ENCODE peak calls at places on chromosomes 13 and 19, in nine cellular contexts. S is H9, A is tibial nerve, G is upper lobe of right lung, H is AG04449, Y is right lobe of liver, Q is lower leg skin, E is thoracic aorta, U is heart left ventricle. K is an unnamed sample.

GRCh38 chr19:2081873-2082810 is 14.0 kb downstream of the MOB3A start:
- DNase-seq in S (no peak), A (no peak), G (no peak), H (no peak), Y (no peak), Q (no peak), E (no peak), U (peak), K (no peak)

GRCh38 chr13:22285867-22286632 is 615.2 kb downstream of the FGF9 start:
- DNase-seq in S (no peak), A (no peak), G (no peak), H (no peak), Y (no peak), Q (no peak), E (no peak), U (no peak), K (no peak)

GRCh38 chr19:4456566-4456842 is 1.1 kb downstream of the UBXN6 start:
- DNase-seq in S (peak), A (no peak), G (no peak), H (no peak), Y (no peak), Q (no peak), E (no peak), U (peak), K (no peak)

GRCh38 chr19:56217039-56217949 is 15.2 kb downstream of the ZSCAN5C start:
- DNase-seq in S (peak), A (no peak), G (no peak), H (no peak), Y (no peak), Q (peak), E (no peak), U (peak), K (no peak)

GRCh38 chr13:80530902-80531301 is 190.0 kb upstream of the SPRY2 start:
- DNase-seq in S (no peak), A (no peak), G (no peak), H (no peak), Y (no peak), Q (no peak), E (no peak), U (no peak), K (no peak)

GRCh38 chr19:1843116-1843515 is 5.2 kb downstream of the REXO1 start:
- DNase-seq in S (no peak), A (no peak), G (no peak), H (no peak), Y (no peak), Q (no peak), E (no peak), U (no peak), K (no peak)

GRCh38 chr19:8877854-8878705 is 45.9 kb downstream of the MBD3L1 start:
- DNase-seq in S (no peak), A (no peak), G (no peak), H (no peak), Y (no peak), Q (no peak), E (no peak), U (no peak), K (no peak)

GRCh38 chr19:28705008-28705407 is 507.9 kb downstream of the UQCRFS1 start:
- DNase-seq in S (no peak), A (no peak), G (no peak), H (peak), Y (no peak), Q (no peak), E (no peak), U (no peak), K (no peak)

GRCh38 chr19:46635920-46636761 is at the start of gene GNG8:
- DNase-seq in S (no peak), A (no peak), G (no peak), H (no peak), Y (no peak), Q (no peak), E (no peak), U (no peak), K (no peak)

GRCh38 chr13:110696776-110697175 is 9.1 kb downstream of the CARS2 start:
- DNase-seq in S (no peak), A (no peak), G (no peak), H (no peak), Y (no peak), Q (no peak), E (no peak), U (no peak), K (no peak)

GRCh38 chr13:60787083-60787482 is 390.1 kb downstream of the TDRD3 start:
- DNase-seq in S (no peak), A (no peak), G (no peak), H (no peak), Y (no peak), Q (no peak), E (no peak), U (no peak), K (no peak)

GRCh38 chr13:46992383-46992952 is 95.6 kb upstream of the HTR2A start:
- DNase-seq in S (no peak), A (no peak), G (no peak), H (no peak), Y (no peak), Q (no peak), E (no peak), U (no peak), K (no peak)

GRCh38 chr19:14059652-14060155 is 2.2 kb downstream of the PALM3 start:
- DNase-seq in S (no peak), A (no peak), G (no peak), H (no peak), Y (peak), Q (no peak), E (no peak), U (no peak), K (no peak)

GRCh38 chr13:20489185-20489820 is 36.4 kb downstream of the CRYL1 start:
- DNase-seq in S (no peak), A (peak), G (no peak), H (no peak), Y (no peak), Q (peak), E (no peak), U (no peak), K (no peak)

GRCh38 chr13:95117092-95117491 is 184.2 kb downstream of the ABCC4 start:
- DNase-seq in S (no peak), A (no peak), G (no peak), H (no peak), Y (no peak), Q (no peak), E (no peak), U (no peak), K (no peak)

GRCh38 chr13:62096652-62097051 is 681.0 kb upstream of the PCDH20 start:
- DNase-seq in S (no peak), A (no peak), G (no peak), H (no peak), Y (no peak), Q (no peak), E (no peak), U (no peak), K (no peak)

GRCh38 chr13:21014139-21014665 is 47.2 kb downstream of the LATS2 start:
- DNase-seq in S (no peak), A (no peak), G (peak), H (no peak), Y (peak), Q (no peak), E (no peak), U (no peak), K (no peak)

GRCh38 chr19:52296400-52296772 is 583 bp upstream of the ZNF480 start:
- DNase-seq in S (no peak), A (no peak), G (no peak), H (no peak), Y (no peak), Q (no peak), E (no peak), U (no peak), K (no peak)

GRCh38 chr13:33026489-33027152 is 10.4 kb downstream of the KL start:
- DNase-seq in S (no peak), A (no peak), G (no peak), H (no peak), Y (no peak), Q (no peak), E (no peak), U (peak), K (no peak)

GRCh38 chr19:38280030-38280921 is 15.9 kb downstream of the SPINT2 start:
- DNase-seq in S (no peak), A (no peak), G (no peak), H (no peak), Y (no peak), Q (no peak), E (no peak), U (no peak), K (no peak)

GRCh38 chr13:30607908-30608307 is 9.8 kb upstream of the USPL1 start:
- DNase-seq in S (no peak), A (no peak), G (no peak), H (no peak), Y (no peak), Q (no peak), E (no peak), U (no peak), K (no peak)

GRCh38 chr13:30880151-30880551 is 25.9 kb upstream of the MEDAG start:
- DNase-seq in S (no peak), A (no peak), G (no peak), H (no peak), Y (no peak), Q (no peak), E (no peak), U (no peak), K (no peak)

GRCh38 chr19:54549224-54549623 is 24.4 kb upstream of the LILRA2 start:
- DNase-seq in S (no peak), A (no peak), G (no peak), H (no peak), Y (no peak), Q (no peak), E (no peak), U (no peak), K (no peak)

GRCh38 chr19:9531933-9532332 is 6.5 kb downstream of the ZNF426 start:
- DNase-seq in S (no peak), A (no peak), G (no peak), H (no peak), Y (no peak), Q (no peak), E (no peak), U (no peak), K (no peak)

GRCh38 chr13:74773263-74773662 is 639.1 kb upstream of the KLF12 start:
- DNase-seq in S (no peak), A (no peak), G (no peak), H (no peak), Y (no peak), Q (no peak), E (no peak), U (no peak), K (no peak)

GRCh38 chr19:43532571-43532961 is 422 bp upstream of the ZNF575 start:
- DNase-seq in S (peak), A (no peak), G (peak), H (no peak), Y (no peak), Q (peak), E (no peak), U (peak), K (no peak)

GRCh38 chr13:45812599-45813372 is 38.8 kb downstream of the SIAH3 start:
- DNase-seq in S (no peak), A (no peak), G (no peak), H (no peak), Y (no peak), Q (no peak), E (no peak), U (no peak), K (no peak)

GRCh38 chr13:52999093-52999696 is 29.4 kb upstream of the OLFM4 start:
- DNase-seq in S (no peak), A (no peak), G (no peak), H (no peak), Y (no peak), Q (no peak), E (no peak), U (no peak), K (no peak)

GRCh38 chr19:49999371-50000010 is 25.7 kb downstream of the VRK3 start:
- DNase-seq in S (no peak), A (no peak), G (no peak), H (no peak), Y (no peak), Q (no peak), E (no peak), U (no peak), K (no peak)

GRCh38 chr19:55373993-55374757 is 2.5 kb upstream of the TMEM190 start:
- DNase-seq in S (no peak), A (no peak), G (no peak), H (no peak), Y (no peak), Q (no peak), E (no peak), U (no peak), K (no peak)

GRCh38 chr13:47216176-47216822 is 319.4 kb upstream of the HTR2A start:
- DNase-seq in S (no peak), A (no peak), G (no peak), H (peak), Y (no peak), Q (no peak), E (no peak), U (no peak), K (no peak)

GRCh38 chr13:34254366-34254765 is 436.4 kb downstream of the RFC3 start:
- DNase-seq in S (no peak), A (no peak), G (no peak), H (no peak), Y (no peak), Q (no peak), E (no peak), U (no peak), K (no peak)

GRCh38 chr13:91544723-91545122 is 146.3 kb downstream of the GPC5 start:
- DNase-seq in S (peak), A (no peak), G (no peak), H (no peak), Y (no peak), Q (no peak), E (no peak), U (no peak), K (no peak)

GRCh38 chr19:11264452-11265176 is 2.3 kb upstream of the DOCK6 start:
- DNase-seq in S (peak), A (no peak), G (peak), H (no peak), Y (no peak), Q (no peak), E (no peak), U (peak), K (no peak)

DNA sequence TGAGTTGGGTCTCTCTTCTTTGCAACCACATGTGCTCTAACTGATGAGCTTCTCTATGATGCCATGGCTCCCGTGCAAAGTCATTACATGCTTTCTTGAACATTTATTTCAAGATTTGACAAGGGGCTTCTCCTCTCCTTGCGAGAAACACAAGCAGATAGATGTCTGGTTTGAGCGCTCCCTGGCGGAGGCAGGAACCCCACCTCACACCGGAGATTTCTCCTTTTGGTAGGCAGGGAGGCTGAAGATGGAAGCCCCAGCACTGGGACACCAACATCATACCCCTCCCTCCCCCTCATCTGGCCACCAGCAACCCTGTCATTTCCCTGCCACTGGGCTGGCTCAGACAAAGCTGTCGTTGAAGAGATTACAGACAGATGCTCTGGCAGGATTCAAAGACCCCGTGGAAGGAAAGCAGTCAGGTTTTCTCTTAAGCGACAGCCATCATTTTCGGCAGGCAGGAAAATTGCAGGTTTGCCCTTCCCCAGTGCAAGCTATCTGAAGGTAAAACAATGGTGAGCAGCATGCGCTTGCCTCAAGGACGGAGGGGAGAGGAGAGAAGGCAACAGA is 344.0 kb upstream of the TSHZ3 start:
- DNase-seq in S (peak), A (no peak), G (no peak), H (no peak), Y (no peak), Q (no peak), E (no peak), U (no peak), K (no peak)
- TF ChIP-seq CTCF in S (peak), A (no peak), G (no peak), H (no peak), Y (no peak), Q (no peak), E (no peak), U (no peak), K (no peak)

GRCh38 chr19:44732235-44733014 is 16.1 kb upstream of the BCL3 start:
- DNase-seq in S (no peak), A (no peak), G (no peak), H (no peak), Y (no peak), Q (no peak), E (no peak), U (no peak), K (no peak)
- TF ChIP-seq CTCF in S (no peak), A (no peak), G (no peak), H (no peak), Y (no peak), Q (no peak), E (no peak), U (no peak), K (no peak)

GRCh38 chr19:5463959-5464358 is 8.7 kb downstream of the ZNRF4 start:
- DNase-seq in S (no peak), A (no peak), G (no peak), H (no peak), Y (no peak), Q (no peak), E (no peak), U (no peak), K (no peak)
- TF ChIP-seq CTCF in S (no peak), A (no peak), G (no peak), H (no peak), Y (no peak), Q (no peak), E (no peak), U (no peak), K (no peak)

GRCh38 chr19:16436780-16437179 is 35.0 kb downstream of the EPS15L1 start:
- DNase-seq in S (no peak), A (no peak), G (no peak), H (no peak), Y (no peak), Q (no peak), E (no peak), U (no peak), K (no peak)
- TF ChIP-seq CTCF in S (no peak), A (no peak), G (no peak), H (no peak), Y (no peak), Q (no peak), E (no peak), U (no peak), K (no peak)

DNA sequence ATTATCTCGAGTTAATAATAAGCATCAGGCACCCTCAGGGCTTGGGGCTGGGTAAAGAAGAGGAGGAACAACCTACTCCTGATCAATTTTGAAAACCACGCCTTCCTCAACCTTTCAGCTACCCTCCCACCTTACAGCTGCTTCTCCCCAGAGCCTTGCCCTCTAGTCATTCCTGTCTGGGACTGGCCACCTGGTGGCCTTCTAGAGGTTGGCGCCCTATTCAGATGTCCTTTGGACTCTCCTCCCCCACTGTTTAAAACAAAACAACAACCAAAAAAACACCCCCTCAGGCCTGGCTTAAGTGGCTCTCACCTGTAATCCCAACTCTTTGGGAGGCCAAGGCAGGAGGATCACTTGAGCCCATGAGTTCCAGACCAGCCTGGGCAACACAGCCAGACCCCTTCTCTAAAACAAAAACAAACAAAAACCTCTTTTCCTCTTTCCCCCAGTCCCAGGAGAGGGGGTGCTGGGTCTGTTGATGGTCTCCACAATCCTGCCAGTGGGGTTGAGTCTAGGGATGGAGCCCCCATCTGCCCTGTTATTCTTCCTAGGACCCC is 62.3 kb downstream of the CCDC70 start:
- DNase-seq in S (peak), A (no peak), G (no peak), H (no peak), Y (no peak), Q (no peak), E (no peak), U (peak), K (no peak)
- TF ChIP-seq CTCF in S (peak), A (no peak), G (no peak), H (no peak), Y (peak), Q (no peak), E (no peak), U (no peak), K (no peak)

DNA sequence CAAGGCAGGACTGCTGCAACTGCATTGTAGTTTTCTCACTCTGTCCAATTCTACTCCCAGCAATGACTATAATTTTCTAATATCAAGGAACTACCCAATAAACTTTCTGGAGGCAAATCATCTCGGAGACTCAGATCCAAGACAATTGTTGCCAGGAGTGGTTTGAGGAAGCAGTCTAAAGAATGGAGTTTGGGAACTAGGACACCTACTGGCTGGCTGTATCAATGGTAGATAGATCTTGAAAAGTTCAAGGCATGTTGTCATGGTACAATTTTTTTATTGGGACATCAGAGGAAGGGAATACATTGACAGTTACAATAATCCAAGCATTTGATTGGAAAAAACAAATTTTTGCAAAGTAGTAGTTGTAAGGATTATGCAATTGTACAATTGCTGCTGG is 648.3 kb upstream of the SLITRK6 start:
- DNase-seq in S (no peak), A (no peak), G (no peak), H (no peak), Y (no peak), Q (no peak), E (no peak), U (no peak), K (no peak)
- TF ChIP-seq CTCF in S (peak), A (no peak), G (no peak), H (no peak), Y (no peak), Q (no peak), E (no peak), U (no peak), K (no peak)

GRCh38 chr13:103236213-103236612 is 170.0 kb upstream of the SLC10A2 start:
- DNase-seq in S (no peak), A (no peak), G (no peak), H (no peak), Y (no peak), Q (no peak), E (no peak), U (no peak), K (no peak)
- TF ChIP-seq CTCF in S (no peak), A (no peak), G (no peak), H (no peak), Y (no peak), Q (no peak), E (no peak), U (no peak), K (no peak)

DNA sequence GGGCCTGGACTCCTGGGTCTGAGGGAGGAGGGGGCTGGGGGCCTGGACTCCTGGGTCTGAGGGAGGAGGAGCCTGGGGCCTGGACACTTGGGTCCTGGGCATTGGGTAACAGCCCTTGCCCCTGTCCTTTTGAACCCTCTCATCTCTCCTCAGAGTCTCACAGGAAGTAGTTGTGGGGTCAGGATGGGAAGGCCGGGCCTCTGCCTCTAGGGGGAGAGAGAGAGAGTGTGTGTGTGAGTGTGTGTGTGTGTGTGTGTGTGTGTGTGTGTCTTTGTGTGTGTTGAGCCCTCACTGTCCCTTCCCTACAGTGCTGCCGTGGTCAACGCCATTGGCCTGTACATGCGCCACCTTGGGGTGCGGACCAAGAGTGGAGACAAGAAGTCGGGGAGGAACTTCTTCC is 10.9 kb downstream of the ARHGEF1 start:
- DNase-seq in S (no peak), A (no peak), G (no peak), H (no peak), Y (no peak), Q (no peak), E (no peak), U (no peak), K (no peak)
- TF ChIP-seq CTCF in S (no peak), A (no peak), G (no peak), H (peak), Y (no peak), Q (no peak), E (no peak), U (no peak), K (no peak)

K was measured in omental fat pad.